ENCODE peak calls at places on chromosomes 6 and 20, in ten cellular contexts. G is memory B cell; D is 8988T; S is fibroblast of villous mesenchyme; H is tibial nerve; N is GM12864; Z is activated CD8-positive, alpha-beta T cell treated with anti-CD3 and anti-CD28 coated beads, Interleukin-2, amount 10 ng/mL, durations not matched to agents 7 days and 5 days; L is T-cell; K is progenitor cell of endocrine pancreas; U is NCI-H1105. F is an unnamed sample.

GRCh38 chr6:125884656-125885055 is 71.9 kb upstream of the HINT3 start:
- DNase-seq in G (no peak), D (no peak), S (no peak), H (no peak), N (no peak), Z (no peak), L (no peak), K (no peak), U (no peak), F (peak; percentile 51)

GRCh38 chr6:8888468-8888867 is 453.1 kb upstream of the SLC35B3 start:
- DNase-seq in G (no peak), D (no peak), S (no peak), H (no peak), N (no peak), Z (no peak), L (no peak), K (no peak), U (no peak), F (no peak)

GRCh38 chr6:118708736-118709135 is 57.3 kb upstream of the CEP85L start:
- DNase-seq in G (no peak), D (no peak), S (peak; percentile 81), H (no peak), N (no peak), Z (no peak), L (no peak), K (no peak), U (no peak), F (no peak)

GRCh38 chr6:160386869-160387518 is 38.8 kb downstream of the SLC22A3 start:
- DNase-seq in G (no peak), D (peak; percentile 50), S (peak; percentile 10), H (no peak), N (no peak), Z (no peak), L (no peak), K (no peak), U (no peak), F (no peak)

GRCh38 chr6:33320315-33321181 is 3.0 kb upstream of the ZBTB22 start:
- DNase-seq in G (no peak), D (no peak), S (peak; percentile 96), H (peak; percentile 76), N (no peak), Z (no peak), L (no peak), K (no peak), U (no peak), F (no peak)

GRCh38 chr20:14761903-14762302 is 424.5 kb upstream of the FLRT3 start:
- DNase-seq in G (no peak), D (no peak), S (peak; percentile 1), H (no peak), N (no peak), Z (no peak), L (no peak), K (no peak), U (no peak), F (no peak)

GRCh38 chr20:24160563-24161355 is 172.2 kb upstream of the GGTLC1 start:
- DNase-seq in G (no peak), D (no peak), S (peak; percentile 21), H (peak; percentile 52), N (no peak), Z (peak; percentile 35), L (no peak), K (peak; percentile 37), U (no peak), F (peak; percentile 10)

GRCh38 chr6:56618050-56618449 is 24.6 kb downstream of the DST start:
- DNase-seq in G (no peak), D (no peak), S (no peak), H (no peak), N (no peak), Z (no peak), L (no peak), K (no peak), U (no peak), F (no peak)

GRCh38 chr6:15793288-15793687 is 130.5 kb upstream of the DTNBP1 start:
- DNase-seq in G (no peak), D (no peak), S (peak; percentile 29), H (no peak), N (no peak), Z (no peak), L (no peak), K (no peak), U (no peak), F (no peak)

GRCh38 chr6:121549741-121550140 is 114.3 kb downstream of the GJA1 start:
- DNase-seq in G (no peak), D (no peak), S (peak; percentile 59), H (no peak), N (no peak), Z (no peak), L (no peak), K (no peak), U (no peak), F (no peak)

GRCh38 chr6:6661191-6661590 is 72.7 kb downstream of the LY86 start:
- DNase-seq in G (no peak), D (no peak), S (no peak), H (no peak), N (no peak), Z (no peak), L (no peak), K (no peak), U (no peak), F (no peak)

GRCh38 chr20:62921119-62921687 is 5.1 kb downstream of the DIDO1 start:
- DNase-seq in G (peak; percentile 35), D (no peak), S (peak; percentile 60), H (no peak), N (no peak), Z (peak; percentile 82), L (no peak), K (no peak), U (no peak), F (peak; percentile 39)

GRCh38 chr6:111503194-111503593 is 20.2 kb upstream of the REV3L start:
- DNase-seq in G (no peak), D (no peak), S (no peak), H (no peak), N (no peak), Z (no peak), L (no peak), K (no peak), U (no peak), F (no peak)

GRCh38 chr6:106134906-106135634 is 48.9 kb downstream of the PRDM1 start:
- DNase-seq in G (no peak), D (no peak), S (peak; percentile 68), H (no peak), N (no peak), Z (no peak), L (no peak), K (no peak), U (no peak), F (no peak)

GRCh38 chr20:53735536-53736050 is 142.0 kb upstream of the ZNF217 start:
- DNase-seq in G (no peak), D (peak; percentile 69), S (peak; percentile 97), H (no peak), N (no peak), Z (no peak), L (no peak), K (no peak), U (no peak), F (peak; percentile 18)

GRCh38 chr20:38751360-38751976 is 3.2 kb downstream of the ACTR5 start:
- DNase-seq in G (peak; percentile 28), D (peak; percentile 32), S (peak; percentile 45), H (peak; percentile 31), N (no peak), Z (peak; percentile 54), L (no peak), K (no peak), U (peak; percentile 8), F (peak; percentile 36)

GRCh38 chr20:51848346-51848745 is 46.0 kb upstream of the SALL4 start:
- DNase-seq in G (no peak), D (no peak), S (no peak), H (no peak), N (no peak), Z (no peak), L (no peak), K (no peak), U (no peak), F (no peak)

GRCh38 chr20:45595235-45595634 is 16.2 kb upstream of the WFDC8 start:
- DNase-seq in G (no peak), D (no peak), S (no peak), H (no peak), N (no peak), Z (no peak), L (no peak), K (no peak), U (no peak), F (no peak)

GRCh38 chr20:26218301-26218700 is 521.6 kb upstream of the ZNF337 start:
- DNase-seq in G (no peak), D (no peak), S (no peak), H (no peak), N (no peak), Z (no peak), L (no peak), K (no peak), U (no peak), F (no peak)

GRCh38 chr6:84348801-84349200 is 121.4 kb upstream of the CEP162 start:
- DNase-seq in G (no peak), D (no peak), S (no peak), H (no peak), N (no peak), Z (no peak), L (no peak), K (no peak), U (no peak), F (no peak)

GRCh38 chr6:36095497-36096391 is 34.6 kb upstream of the MAPK13 start:
- DNase-seq in G (no peak), D (no peak), S (no peak), H (no peak), N (no peak), Z (no peak), L (no peak), K (no peak), U (no peak), F (no peak)

F was measured in NCI-H524.